ENCODE peak calls at places on chromosomes 4 and X, in five cellular contexts. Y is activated naive CD8-positive, alpha-beta T cell treated with anti-CD3 and anti-CD28 coated beads, Interleukin-2, amount 50 U/mL, for 24 hours; W is AG10803; K is GM12878; B is endothelial cell of umbilical vein. S is an unnamed sample.

GRCh38 chr4:86872135-86872534 is 20.1 kb downstream of the C4orf36 start:
- DNase-seq in Y (no peak), W (no peak), K (no peak), B (no peak), S (no peak)

GRCh38 chr4:59920414-59920813 is 1279.7 kb upstream of the ADGRL3 start:
- DNase-seq in Y (no peak), W (no peak), K (no peak), B (no peak), S (no peak)

GRCh38 chr4:70930530-70931256 is 28.5 kb downstream of the MOB1B start:
- DNase-seq in Y (no peak), W (no peak), K (no peak), B (no peak), S (no peak)

GRCh38 chr4:168304744-168305459 is 13.7 kb downstream of the DDX60 start:
- DNase-seq in Y (no peak), W (peak; percentile 83), K (no peak), B (peak; percentile 39), S (peak; percentile 2)

GRCh38 chrX:39752820-39753219 is 344.9 kb downstream of the BCOR start:
- DNase-seq in Y (no peak), W (no peak), K (no peak), B (peak; percentile 55), S (no peak)

GRCh38 chr4:592825-593520 is 16.9 kb upstream of the TMEM271 start:
- DNase-seq in Y (no peak), W (no peak), K (no peak), B (no peak), S (no peak)

GRCh38 chrX:10213716-10214115 is 56.9 kb downstream of the CLCN4 start:
- DNase-seq in Y (no peak), W (no peak), K (no peak), B (no peak), S (no peak)

GRCh38 chrX:13897571-13897970 is 80.7 kb upstream of the GPM6B start:
- DNase-seq in Y (no peak), W (peak; percentile 24), K (no peak), B (no peak), S (no peak)

GRCh38 chrX:136121788-136122187 is 25.5 kb upstream of the FHL1 start:
- DNase-seq in Y (no peak), W (peak; percentile 40), K (no peak), B (no peak), S (no peak)

GRCh38 chrX:66053414-66053813 is 13.5 kb upstream of the VSIG4 start:
- DNase-seq in Y (no peak), W (no peak), K (no peak), B (no peak), S (no peak)

GRCh38 chr4:181613210-181613609 is 630.0 kb upstream of the TENM3 start:
- DNase-seq in Y (no peak), W (peak; percentile 59), K (no peak), B (no peak), S (no peak)

GRCh38 chrX:130615941-130616340 is 214.2 kb downstream of the RBMX2 start:
- DNase-seq in Y (no peak), W (no peak), K (no peak), B (no peak), S (no peak)

GRCh38 chr4:73308286-73308685 is 49.7 kb upstream of the ANKRD17 start:
- DNase-seq in Y (no peak), W (peak; percentile 25), K (no peak), B (peak; percentile 20), S (no peak)

GRCh38 chrX:41720125-41720780 is 3.7 kb upstream of the GPR82 start:
- DNase-seq in Y (peak; percentile 58), W (no peak), K (peak; percentile 51), B (no peak), S (no peak)

GRCh38 chr4:124275-125081 is at the start of gene ZNF718:
- DNase-seq in Y (peak; percentile 84), W (peak; percentile 95), K (peak; percentile 95), B (peak; percentile 98), S (peak; percentile 83)

GRCh38 chr4:145760961-145761929 is 81.3 kb downstream of the C4orf51 start:
- DNase-seq in Y (no peak), W (no peak), K (no peak), B (no peak), S (no peak)

GRCh38 chrX:66030505-66031317 is 9.2 kb downstream of the VSIG4 start:
- DNase-seq in Y (peak; percentile 43), W (peak; percentile 11), K (no peak), B (peak; percentile 1), S (no peak)

GRCh38 chr4:42655921-42656735 is 777 bp downstream of the ATP8A1 start:
- DNase-seq in Y (peak; percentile 49), W (no peak), K (no peak), B (peak; percentile 36), S (no peak)

GRCh38 chr4:53480909-53481308 is 103.5 kb downstream of the FIP1L1 start:
- DNase-seq in Y (no peak), W (peak; percentile 39), K (no peak), B (no peak), S (no peak)

GRCh38 chr4:7650606-7651400 is 216.1 kb upstream of the PSAPL1 start:
- DNase-seq in Y (no peak), W (no peak), K (no peak), B (no peak), S (peak; percentile 13)

GRCh38 chr4:144582105-144582850 is 63.7 kb upstream of the HHIP start:
- DNase-seq in Y (no peak), W (no peak), K (no peak), B (peak; percentile 72), S (no peak)

GRCh38 chr4:101345271-101345595 is 2.1 kb downstream of the PPP3CA start:
- DNase-seq in Y (peak; percentile 5), W (peak; percentile 69), K (no peak), B (peak; percentile 47), S (no peak)

GRCh38 chr4:1584498-1584897 is 99.6 kb downstream of the FAM53A start:
- DNase-seq in Y (no peak), W (no peak), K (no peak), B (no peak), S (no peak)

GRCh38 chrX:26631385-26631784 is 415.4 kb downstream of the MAGEB5 start:
- DNase-seq in Y (no peak), W (no peak), K (no peak), B (no peak), S (no peak)

GRCh38 chrX:153782324-153782723 is 1.5 kb downstream of the SRPK3 start:
- DNase-seq in Y (no peak), W (no peak), K (no peak), B (no peak), S (peak; percentile 16)

GRCh38 chr4:74675673-74676279 is 118.5 kb downstream of the BTC start:
- DNase-seq in Y (no peak), W (peak; percentile 66), K (no peak), B (peak; percentile 70), S (peak; percentile 10)

GRCh38 chr4:6701371-6701770 is 7.7 kb downstream of the S100P start:
- DNase-seq in Y (peak; percentile 64), W (no peak), K (no peak), B (no peak), S (no peak)

GRCh38 chrX:130793966-130794365 is 109.0 kb downstream of the ENOX2 start:
- DNase-seq in Y (no peak), W (no peak), K (no peak), B (peak; percentile 2), S (no peak)

GRCh38 chrX:45850775-45851433 is 650.2 kb upstream of the DIPK2B start:
- DNase-seq in Y (peak; percentile 19), W (peak; percentile 39), K (no peak), B (no peak), S (no peak)

S was measured in NCI-H1930.